ENCODE peak calls at places on chromosomes 16 and 17, in six cellular contexts. B, U, X, F, P and M are unnamed samples.

GRCh38 chr16:74304164-74304834 is 7.7 kb downstream of the PSMD7 start:
- DNase-seq in B (no peak), U (no peak), X (no peak), F (no peak), P (no peak), M (no peak)

GRCh38 chr17:69581061-69581955 is 166.8 kb downstream of the MAP2K6 start:
- DNase-seq in B (no peak), U (no peak), X (peak), F (no peak), P (no peak), M (peak)

GRCh38 chr17:70067104-70067503 is 7.9 kb upstream of the KCNJ16 start:
- DNase-seq in B (no peak), U (no peak), X (no peak), F (no peak), P (no peak), M (no peak)

GRCh38 chr16:89191033-89191900 is 9.1 kb downstream of the SLC22A31 start:
- DNase-seq in B (no peak), U (no peak), X (no peak), F (no peak), P (no peak), M (no peak)

GRCh38 chr17:79629548-79630049 is 18.7 kb upstream of the RBFOX3 start:
- DNase-seq in B (no peak), U (no peak), X (no peak), F (no peak), P (no peak), M (no peak)

GRCh38 chr16:85571813-85572619 is 41.1 kb upstream of the GSE1 start:
- DNase-seq in B (no peak), U (no peak), X (no peak), F (no peak), P (no peak), M (peak)

GRCh38 chr17:2981325-2981724 is 82.1 kb downstream of the OR1D5 start:
- DNase-seq in B (no peak), U (no peak), X (no peak), F (no peak), P (peak), M (no peak)

GRCh38 chr16:48164907-48165715 is 9.3 kb upstream of the ABCC12 start:
- DNase-seq in B (peak), U (peak), X (peak), F (peak), P (peak), M (peak)

GRCh38 chr17:13323990-13324389 is 277.7 kb downstream of the HS3ST3A1 start:
- DNase-seq in B (no peak), U (no peak), X (no peak), F (no peak), P (no peak), M (no peak)

GRCh38 chr17:13435230-13435629 is 166.5 kb downstream of the HS3ST3A1 start:
- DNase-seq in B (no peak), U (no peak), X (no peak), F (no peak), P (no peak), M (no peak)

GRCh38 chr17:77287432-77288068 is 146.8 kb downstream of the SEC14L1 start:
- DNase-seq in B (peak), U (peak), X (no peak), F (peak), P (peak), M (no peak)

GRCh38 chr17:80021600-80021999 is 14.1 kb downstream of the TBC1D16 start:
- DNase-seq in B (no peak), U (no peak), X (no peak), F (no peak), P (no peak), M (no peak)

GRCh38 chr16:29107299-29107698 is 122.4 kb downstream of the LAT start:
- DNase-seq in B (no peak), U (no peak), X (no peak), F (no peak), P (no peak), M (no peak)